ENCODE peak calls at places on chromosome 4, in six cellular contexts. G, F, Q, N, Z and L are unnamed samples. For H3K9me3, the result is how much of the 10 kb centered on the place peaks cover.

GRCh38 chr4:178664636-178665035 is 1222.4 kb upstream of the AGA start:
- DNase-seq in G (no peak), F (no peak), Q (no peak), N (no peak), Z (no peak), L (no peak)

GRCh38 chr4:41517747-41518146 is 20.2 kb upstream of the LIMCH1 start:
- DNase-seq in G (no peak), F (no peak), Q (no peak), N (no peak), Z (no peak), L (no peak)

GRCh38 chr4:40629401-40630334 is at the start of gene RBM47:
- DNase-seq in G (peak), F (peak), Q (peak), N (peak), Z (peak), L (peak)

GRCh38 chr4:101229116-101229515 is 118.2 kb downstream of the PPP3CA start:
- DNase-seq in G (no peak), F (peak), Q (no peak), N (no peak), Z (no peak), L (no peak)

GRCh38 chr4:17063870-17064269 is 165.4 kb upstream of the LDB2 start:
- DNase-seq in G (no peak), F (no peak), Q (no peak), N (no peak), Z (no peak), L (no peak)

GRCh38 chr4:31156221-31156620 is 436.1 kb downstream of the PCDH7 start:
- DNase-seq in G (no peak), F (no peak), Q (no peak), N (no peak), Z (no peak), L (no peak)

GRCh38 chr4:72993876-72994275 is 75.6 kb downstream of the COX18 start:
- DNase-seq in G (no peak), F (no peak), Q (no peak), N (no peak), Z (no peak), L (no peak)

GRCh38 chr4:161577604-161578301 is 586.0 kb downstream of the FSTL5 start:
- DNase-seq in G (no peak), F (peak), Q (no peak), N (no peak), Z (no peak), L (no peak)

GRCh38 chr4:38424171-38424871 is 239.7 kb upstream of the KLF3 start:
- DNase-seq in G (peak), F (no peak), Q (no peak), N (no peak), Z (peak), L (peak)

GRCh38 chr4:149264093-149264733 is 551.4 kb downstream of the IQCM start:
- DNase-seq in G (peak), F (peak), Q (no peak), N (no peak), Z (peak), L (peak)

GRCh38 chr4:1600811-1601532 is 83.1 kb downstream of the FAM53A start:
- DNase-seq in G (no peak), F (no peak), Q (peak), N (no peak), Z (no peak), L (no peak)

GRCh38 chr4:6421397-6421796 is 51.0 kb downstream of the PPP2R2C start:
- DNase-seq in G (no peak), F (no peak), Q (no peak), N (no peak), Z (no peak), L (no peak)

GRCh38 chr4:52243367-52243766 is 192.3 kb downstream of the SPATA18 start:
- DNase-seq in G (no peak), F (no peak), Q (no peak), N (no peak), Z (no peak), L (no peak)

DNA sequence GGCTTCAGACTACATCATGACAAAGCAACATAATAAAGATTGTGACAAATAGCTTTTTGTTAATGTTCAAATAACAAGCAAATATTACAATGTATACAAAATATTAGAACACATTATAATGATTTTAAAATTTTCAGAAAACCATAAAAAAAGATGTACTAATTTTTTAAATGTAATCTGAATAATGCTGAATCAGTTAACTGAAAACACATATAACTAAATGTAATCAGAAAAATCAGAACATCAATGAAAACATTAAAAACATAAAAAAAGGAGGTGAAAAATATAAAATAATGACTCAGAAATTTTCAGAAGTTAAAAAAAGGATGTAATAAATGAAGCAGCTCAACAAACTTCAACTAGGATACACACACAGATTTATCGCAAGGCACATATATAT is 53.5 kb downstream of the ZNF721 start:
- DNase-seq in G (no peak), F (no peak), Q (no peak), N (no peak), Z (no peak), L (no peak)
- H3K9me3 ChIP-seq in G (under half), F (half or more), Q (half or more), N (under half), Z (half or more), L (half or more)

DNA sequence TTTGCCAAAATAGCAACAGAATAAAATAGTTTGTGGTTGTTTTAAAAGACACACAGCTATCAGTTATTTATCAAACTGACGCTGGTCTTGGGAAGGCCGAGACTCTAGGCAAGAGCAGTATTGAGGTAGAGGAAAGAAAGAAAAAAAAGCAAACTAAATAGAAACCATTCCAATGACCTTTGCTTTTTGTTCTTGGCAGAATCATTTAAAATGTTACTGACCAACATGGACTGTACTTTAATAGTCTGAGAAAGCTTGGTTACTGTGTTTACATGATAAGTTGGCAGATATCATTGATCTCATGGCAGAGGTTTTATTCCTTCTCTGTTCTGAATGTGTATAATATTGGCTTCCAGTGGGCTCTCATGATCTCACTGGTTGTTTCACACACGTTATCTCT is 11.9 kb downstream of the CWH43 start:
- DNase-seq in G (no peak), F (no peak), Q (no peak), N (no peak), Z (no peak), L (no peak)
- H3K9me3 ChIP-seq in G (under half), F (under half), Q (under half), N (under half), Z (under half), L (under half)

GRCh38 chr4:90025248-90025647 is 101.9 kb upstream of the CCSER1 start:
- DNase-seq in G (peak), F (peak), Q (no peak), N (no peak), Z (no peak), L (no peak)
- H3K9me3 ChIP-seq in G (under half), F (under half), Q (under half), N (under half), Z (under half), L (under half)

DNA sequence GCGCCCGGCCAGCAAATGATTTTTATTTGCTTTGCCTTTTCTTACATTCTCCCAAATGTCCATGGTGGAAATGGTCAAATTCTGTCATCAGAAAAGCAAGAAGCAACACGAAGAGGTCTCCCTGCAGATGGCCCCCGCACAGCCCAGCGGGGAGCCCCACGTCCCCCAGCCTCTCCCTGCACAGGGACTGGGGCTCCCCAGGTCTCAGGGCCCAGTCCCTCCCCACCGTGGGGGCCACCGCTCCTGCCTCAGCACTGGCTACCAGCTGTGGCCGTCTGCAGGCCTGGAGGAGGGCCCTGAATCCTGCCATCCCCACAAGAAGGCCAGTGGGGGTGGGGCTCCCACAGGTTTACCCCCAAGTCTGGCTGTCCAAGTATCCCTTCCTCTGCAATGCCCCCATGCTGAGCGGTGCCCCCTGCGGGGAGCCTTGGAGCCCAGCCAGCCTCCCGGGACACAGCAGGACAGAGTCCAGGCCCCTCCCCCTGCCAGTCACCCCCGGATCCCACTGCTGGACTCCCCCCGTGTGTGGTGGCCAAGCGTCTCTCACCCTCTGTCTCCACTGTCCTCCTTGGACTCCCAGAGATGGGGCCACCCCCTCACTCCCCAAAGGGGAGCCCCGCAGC is 38.2 kb upstream of the ADRA2C start:
- DNase-seq in G (no peak), F (no peak), Q (no peak), N (no peak), Z (no peak), L (no peak)
- H3K9me3 ChIP-seq in G (under half), F (under half), Q (under half), N (under half), Z (under half), L (under half)

DNA sequence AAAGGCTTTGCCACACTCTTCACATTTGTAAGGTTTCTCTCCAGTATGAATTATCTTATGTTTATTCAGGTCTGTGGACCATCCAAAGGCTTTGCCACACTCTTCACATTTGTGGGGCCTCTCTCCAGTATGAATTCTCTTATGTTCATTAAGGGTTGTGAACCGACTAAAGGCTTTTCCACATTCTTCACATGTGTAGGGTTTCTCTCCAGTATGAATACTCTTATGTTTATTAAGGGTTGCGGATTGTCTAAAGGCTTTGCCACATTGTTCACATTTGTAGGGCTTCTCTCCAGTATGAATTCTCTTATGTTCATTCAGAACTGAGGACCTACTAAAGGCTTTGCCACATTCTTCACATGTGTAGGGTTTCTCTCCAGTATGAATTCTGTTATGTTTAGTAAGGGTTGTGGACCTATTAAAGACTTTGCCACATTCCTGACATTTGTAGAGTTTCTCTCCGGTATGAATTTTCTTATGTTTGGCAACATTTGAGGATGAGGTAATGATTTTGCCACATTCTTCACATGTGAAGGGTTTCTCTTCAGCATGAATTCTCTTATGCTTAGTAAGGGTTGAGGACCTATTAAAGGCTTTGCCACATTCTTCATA is 33.7 kb downstream of the ZNF732 start:
- DNase-seq in G (no peak), F (no peak), Q (no peak), N (no peak), Z (no peak), L (no peak)
- H3K9me3 ChIP-seq in G (under half), F (half or more), Q (half or more), N (under half), Z (under half), L (under half)

GRCh38 chr4:155428128-155428527 is 51.4 kb upstream of the MAP9 start:
- DNase-seq in G (peak), F (no peak), Q (no peak), N (no peak), Z (no peak), L (no peak)

GRCh38 chr4:155430895-155431467 is 54.2 kb upstream of the MAP9 start:
- DNase-seq in G (no peak), F (no peak), Q (no peak), N (no peak), Z (no peak), L (no peak)

GRCh38 chr4:155423671-155424070 is 46.9 kb upstream of the MAP9 start:
- DNase-seq in G (no peak), F (no peak), Q (no peak), N (no peak), Z (no peak), L (no peak)

DNA sequence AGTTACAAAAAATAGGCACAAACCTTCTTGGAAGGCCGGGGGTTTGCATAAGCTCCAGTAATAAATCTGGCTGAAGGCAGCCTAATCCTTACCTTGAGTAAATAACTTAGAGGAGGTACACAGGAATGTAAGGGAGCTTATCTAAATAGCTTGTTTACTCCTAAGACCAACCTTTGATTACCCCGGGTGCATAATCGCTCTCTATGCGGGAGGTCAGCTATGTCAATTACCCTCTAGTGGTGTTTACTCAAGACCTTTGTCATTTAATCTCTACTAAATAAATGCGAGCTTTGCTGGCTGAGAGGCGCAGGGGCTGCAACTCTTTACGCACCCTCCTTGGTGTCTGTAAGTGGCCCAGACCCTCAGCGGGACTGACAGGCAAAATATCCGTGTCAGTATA is 50.2 kb upstream of the MAP9 start:
- DNase-seq in G (no peak), F (no peak), Q (no peak), N (no peak), Z (no peak), L (no peak)
- H3K9me3 ChIP-seq in G (under half), F (under half), Q (under half), N (under half), Z (under half), L (under half)

DNA sequence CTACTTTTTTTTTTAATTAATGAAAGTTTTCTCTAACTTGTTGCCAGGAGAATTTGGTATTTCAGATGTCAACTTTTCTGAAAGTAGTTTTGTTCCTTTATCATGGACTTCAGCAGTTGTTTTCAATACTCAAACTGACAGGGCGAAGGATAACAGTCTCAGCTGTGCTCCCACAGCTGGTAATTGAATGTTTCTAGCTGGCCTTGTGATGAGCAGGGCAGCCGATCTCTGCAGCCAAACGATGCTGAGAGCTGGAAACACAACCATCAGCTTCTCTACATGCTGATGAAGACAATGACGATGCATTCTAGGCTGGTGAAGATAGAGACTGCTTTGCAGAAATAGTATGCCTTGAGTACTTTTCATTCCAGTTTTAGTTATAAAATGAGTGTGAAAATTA is 130.0 kb upstream of the MAP9 start:
- DNase-seq in G (peak), F (no peak), Q (no peak), N (no peak), Z (no peak), L (no peak)
- H3K9me3 ChIP-seq in G (under half), F (under half), Q (under half), N (under half), Z (under half), L (under half)

GRCh38 chr4:23733476-23733875 is 156.4 kb downstream of the PPARGC1A start:
- DNase-seq in G (no peak), F (no peak), Q (no peak), N (no peak), Z (no peak), L (no peak)

GRCh38 chr4:23733911-23734458 is 155.9 kb downstream of the PPARGC1A start:
- DNase-seq in G (no peak), F (no peak), Q (no peak), N (no peak), Z (no peak), L (no peak)

GRCh38 chr4:23741586-23742240 is 148.1 kb downstream of the PPARGC1A start:
- DNase-seq in G (no peak), F (no peak), Q (no peak), N (no peak), Z (peak), L (no peak)

GRCh38 chr4:23737571-23737970 is 152.3 kb downstream of the PPARGC1A start:
- DNase-seq in G (no peak), F (peak), Q (no peak), N (no peak), Z (no peak), L (no peak)

GRCh38 chr4:23736466-23736865 is 153.4 kb downstream of the PPARGC1A start:
- DNase-seq in G (no peak), F (no peak), Q (no peak), N (no peak), Z (no peak), L (no peak)
- H3K9me3 ChIP-seq in G (under half), F (under half), Q (under half), N (under half), Z (under half), L (under half)